ENCODE peak calls at places on chromosomes 7 and 10, in ten cellular contexts. One of them, this sample, is unnamed.

GRCh38 chr7:117479480-117480224 is at the start of gene CFTR:
- DNase-seq in NB4: no peak
- DNase-seq in AG09309: no peak
- DNase-seq in endothelial cell: peak
- DNase-seq in H9: peak
- DNase-seq in GM12865: no peak
- DNase-seq in A549: peak
- DNase-seq in RWPE1: no peak
- DNase-seq in Panc1: no peak
- DNase-seq in heart left ventricle: peak
- DNase-seq in this sample: peak

GRCh38 chr7:91603707-91604106 is 276.8 kb downstream of the MTERF1 start:
- DNase-seq in AG09309: no peak
- DNase-seq in H9: no peak
- DNase-seq in NB4: no peak
- DNase-seq in GM12865: no peak
- DNase-seq in A549: no peak
- DNase-seq in RWPE1: no peak
- DNase-seq in heart left ventricle: no peak
- DNase-seq in Panc1: no peak
- DNase-seq in endothelial cell: no peak
- DNase-seq in this sample: no peak

GRCh38 chr10:90642650-90643049 is 215.2 kb downstream of the HTR7 start:
- DNase-seq in AG09309: no peak
- DNase-seq in Panc1: no peak
- DNase-seq in H9: no peak
- DNase-seq in heart left ventricle: no peak
- DNase-seq in GM12865: no peak
- DNase-seq in endothelial cell: no peak
- DNase-seq in A549: no peak
- DNase-seq in NB4: no peak
- DNase-seq in RWPE1: no peak
- DNase-seq in this sample: no peak

GRCh38 chr10:130354976-130355795 is 219.0 kb downstream of the GLRX3 start:
- DNase-seq in GM12865: no peak
- DNase-seq in AG09309: no peak
- DNase-seq in heart left ventricle: no peak
- DNase-seq in H9: no peak
- DNase-seq in NB4: no peak
- DNase-seq in A549: no peak
- DNase-seq in RWPE1: no peak
- DNase-seq in endothelial cell: no peak
- DNase-seq in Panc1: no peak
- DNase-seq in this sample: no peak

GRCh38 chr7:39413866-39414668 is 152.1 kb upstream of the YAE1 start:
- DNase-seq in AG09309: no peak
- DNase-seq in Panc1: no peak
- DNase-seq in heart left ventricle: peak
- DNase-seq in GM12865: peak
- DNase-seq in A549: peak
- DNase-seq in RWPE1: peak
- DNase-seq in H9: peak
- DNase-seq in NB4: peak
- DNase-seq in endothelial cell: peak
- DNase-seq in this sample: peak

GRCh38 chr7:12031638-12032037 is 179.5 kb upstream of the TMEM106B start:
- DNase-seq in RWPE1: peak
- DNase-seq in GM12865: no peak
- DNase-seq in NB4: peak
- DNase-seq in A549: peak
- DNase-seq in Panc1: no peak
- DNase-seq in AG09309: no peak
- DNase-seq in endothelial cell: no peak
- DNase-seq in H9: peak
- DNase-seq in heart left ventricle: no peak
- DNase-seq in this sample: peak

GRCh38 chr10:121172406-121172805 is 321.2 kb downstream of the WDR11 start:
- DNase-seq in GM12865: no peak
- DNase-seq in NB4: no peak
- DNase-seq in Panc1: no peak
- DNase-seq in H9: no peak
- DNase-seq in RWPE1: no peak
- DNase-seq in endothelial cell: no peak
- DNase-seq in AG09309: no peak
- DNase-seq in A549: no peak
- DNase-seq in heart left ventricle: no peak
- DNase-seq in this sample: no peak

GRCh38 chr10:119466655-119467054 is 75.9 kb downstream of the RGS10 start:
- DNase-seq in heart left ventricle: no peak
- DNase-seq in NB4: no peak
- DNase-seq in GM12865: peak
- DNase-seq in AG09309: no peak
- DNase-seq in RWPE1: peak
- DNase-seq in A549: no peak
- DNase-seq in endothelial cell: no peak
- DNase-seq in H9: no peak
- DNase-seq in Panc1: no peak
- DNase-seq in this sample: peak

GRCh38 chr10:620417-620816 is 69.1 kb downstream of the DIP2C start:
- DNase-seq in heart left ventricle: no peak
- DNase-seq in A549: no peak
- DNase-seq in GM12865: no peak
- DNase-seq in H9: no peak
- DNase-seq in NB4: peak
- DNase-seq in Panc1: no peak
- DNase-seq in RWPE1: no peak
- DNase-seq in endothelial cell: no peak
- DNase-seq in AG09309: no peak
- DNase-seq in this sample: no peak

GRCh38 chr10:2844925-2845324 is 222.4 kb upstream of the PFKP start:
- DNase-seq in AG09309: no peak
- DNase-seq in heart left ventricle: no peak
- DNase-seq in NB4: no peak
- DNase-seq in A549: no peak
- DNase-seq in GM12865: no peak
- DNase-seq in RWPE1: no peak
- DNase-seq in endothelial cell: no peak
- DNase-seq in H9: no peak
- DNase-seq in Panc1: no peak
- DNase-seq in this sample: no peak

DNA sequence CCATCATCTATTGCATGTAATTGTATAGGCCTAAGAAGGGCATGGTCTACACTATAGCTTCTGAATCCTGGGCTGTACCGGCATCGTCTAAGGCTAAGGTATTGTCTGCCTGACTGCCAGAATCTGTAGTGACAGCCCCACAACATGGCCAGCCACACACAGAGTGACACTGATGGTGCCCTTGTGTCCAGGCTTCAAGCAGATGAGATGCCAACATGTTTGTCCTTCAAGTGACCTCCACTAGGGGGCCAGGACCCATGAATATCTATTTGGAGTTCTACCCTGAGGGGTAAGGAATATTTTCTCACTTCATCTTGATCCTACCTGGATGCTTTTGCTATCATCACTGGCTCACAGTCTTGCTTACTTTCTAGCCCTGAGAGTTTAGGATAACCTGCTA is 1.5 kb downstream of the CYP3A7 start:
- DNase-seq in heart left ventricle: no peak
- DNase-seq in A549: peak
- DNase-seq in RWPE1: no peak
- DNase-seq in AG09309: no peak
- DNase-seq in H9: peak
- DNase-seq in NB4: peak
- DNase-seq in Panc1: no peak
- DNase-seq in endothelial cell: peak
- DNase-seq in GM12865: peak
- DNase-seq in this sample: peak
- TF ChIP-seq CTCF in heart left ventricle: no peak
- TF ChIP-seq CTCF in A549: peak
- TF ChIP-seq CTCF in RWPE1: no peak
- TF ChIP-seq CTCF in AG09309: peak
- TF ChIP-seq CTCF in H9: peak
- TF ChIP-seq CTCF in NB4: peak
- TF ChIP-seq CTCF in Panc1: peak
- TF ChIP-seq CTCF in endothelial cell: peak
- TF ChIP-seq CTCF in GM12865: peak
- TF ChIP-seq CTCF in this sample: no peak

GRCh38 chr7:100190059-100190711 is 12.5 kb downstream of the STAG3 start:
- DNase-seq in RWPE1: no peak
- DNase-seq in AG09309: no peak
- DNase-seq in heart left ventricle: no peak
- DNase-seq in GM12865: peak
- DNase-seq in H9: no peak
- DNase-seq in NB4: peak
- DNase-seq in Panc1: no peak
- DNase-seq in A549: peak
- DNase-seq in endothelial cell: no peak
- DNase-seq in this sample: no peak
- TF ChIP-seq CTCF in RWPE1: peak
- TF ChIP-seq CTCF in AG09309: peak
- TF ChIP-seq CTCF in heart left ventricle: peak
- TF ChIP-seq CTCF in GM12865: peak
- TF ChIP-seq CTCF in H9: peak
- TF ChIP-seq CTCF in NB4: peak
- TF ChIP-seq CTCF in Panc1: peak
- TF ChIP-seq CTCF in A549: peak
- TF ChIP-seq CTCF in endothelial cell: peak
- TF ChIP-seq CTCF in this sample: no peak

DNA sequence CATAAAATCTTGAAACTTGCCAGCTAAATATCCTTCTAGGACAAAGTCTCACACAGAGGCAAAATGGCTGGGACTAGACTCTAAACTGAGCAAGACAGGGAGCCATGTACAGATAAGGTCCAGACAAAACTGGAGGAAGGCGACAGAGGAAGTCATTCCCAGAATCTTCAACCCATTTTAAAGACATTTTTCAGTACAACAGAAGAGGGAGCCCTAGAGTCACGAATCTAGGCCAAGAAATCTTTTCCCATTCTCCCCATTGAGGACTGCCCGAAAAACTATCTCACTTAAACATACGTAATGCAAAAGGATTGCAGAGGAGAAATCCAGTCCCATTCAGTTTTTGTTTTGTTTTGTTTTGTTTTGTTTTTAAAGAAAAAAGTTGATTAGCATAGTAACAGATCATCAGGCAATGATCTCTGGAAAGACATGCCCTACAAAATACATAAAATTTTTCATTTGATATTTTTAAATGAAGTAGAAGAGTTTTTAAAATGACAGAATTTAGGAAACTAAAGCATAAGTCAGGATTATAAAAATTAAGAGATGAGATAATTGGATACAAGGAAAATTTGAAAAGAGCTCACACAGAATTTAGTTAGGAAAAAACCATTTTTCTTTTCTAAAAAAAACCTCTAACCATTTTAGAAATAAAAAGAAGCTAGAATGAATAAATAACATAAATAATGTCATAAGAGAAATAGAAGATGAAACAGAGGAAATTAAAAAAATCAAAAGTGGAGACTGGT is 16.9 kb upstream of the PRF1 start:
- DNase-seq in Panc1: peak
- DNase-seq in RWPE1: peak
- DNase-seq in heart left ventricle: no peak
- DNase-seq in H9: no peak
- DNase-seq in NB4: peak
- DNase-seq in A549: peak
- DNase-seq in endothelial cell: no peak
- DNase-seq in AG09309: no peak
- DNase-seq in GM12865: no peak
- DNase-seq in this sample: no peak
- TF ChIP-seq CTCF in Panc1: peak
- TF ChIP-seq CTCF in RWPE1: no peak
- TF ChIP-seq CTCF in heart left ventricle: peak
- TF ChIP-seq CTCF in H9: peak
- TF ChIP-seq CTCF in NB4: peak
- TF ChIP-seq CTCF in A549: peak
- TF ChIP-seq CTCF in endothelial cell: peak
- TF ChIP-seq CTCF in AG09309: peak
- TF ChIP-seq CTCF in GM12865: peak
- TF ChIP-seq CTCF in this sample: peak

GRCh38 chr7:131581241-131582157 is 25.1 kb upstream of the PODXL start:
- DNase-seq in A549: no peak
- DNase-seq in endothelial cell: no peak
- DNase-seq in H9: peak
- DNase-seq in heart left ventricle: peak
- DNase-seq in GM12865: no peak
- DNase-seq in AG09309: no peak
- DNase-seq in Panc1: no peak
- DNase-seq in NB4: no peak
- DNase-seq in RWPE1: no peak
- DNase-seq in this sample: peak
- TF ChIP-seq CTCF in A549: no peak
- TF ChIP-seq CTCF in endothelial cell: no peak
- TF ChIP-seq CTCF in H9: peak
- TF ChIP-seq CTCF in heart left ventricle: peak
- TF ChIP-seq CTCF in GM12865: no peak
- TF ChIP-seq CTCF in AG09309: no peak
- TF ChIP-seq CTCF in Panc1: no peak
- TF ChIP-seq CTCF in NB4: no peak
- TF ChIP-seq CTCF in RWPE1: no peak
- TF ChIP-seq CTCF in this sample: no peak

DNA sequence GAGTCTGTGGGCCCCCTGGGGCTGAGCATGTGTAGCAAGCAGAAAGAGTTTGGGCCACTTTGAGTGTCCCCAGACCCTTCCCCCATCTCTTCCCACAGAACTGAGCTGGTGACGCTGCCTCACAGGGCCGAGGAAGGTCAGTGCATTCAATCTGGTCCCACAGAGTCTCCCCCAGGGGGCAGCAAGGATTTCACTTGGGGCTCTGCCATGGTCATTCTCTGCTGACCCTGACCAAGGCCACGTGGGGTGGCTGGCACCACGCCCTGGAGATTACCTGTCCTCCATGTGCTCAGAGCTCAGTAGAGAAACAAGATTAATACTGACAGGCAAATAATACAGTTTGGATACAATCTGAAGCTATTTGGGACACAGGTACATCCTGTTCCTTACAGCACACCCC is 30.2 kb downstream of the ADRA2A start:
- DNase-seq in heart left ventricle: no peak
- DNase-seq in A549: no peak
- DNase-seq in AG09309: no peak
- DNase-seq in NB4: no peak
- DNase-seq in Panc1: no peak
- DNase-seq in RWPE1: no peak
- DNase-seq in H9: peak
- DNase-seq in endothelial cell: peak
- DNase-seq in GM12865: no peak
- DNase-seq in this sample: no peak
- TF ChIP-seq CTCF in heart left ventricle: no peak
- TF ChIP-seq CTCF in A549: no peak
- TF ChIP-seq CTCF in AG09309: no peak
- TF ChIP-seq CTCF in NB4: no peak
- TF ChIP-seq CTCF in Panc1: no peak
- TF ChIP-seq CTCF in RWPE1: no peak
- TF ChIP-seq CTCF in H9: peak
- TF ChIP-seq CTCF in endothelial cell: no peak
- TF ChIP-seq CTCF in GM12865: no peak
- TF ChIP-seq CTCF in this sample: no peak

This sample was measured in Calu3.